ENCODE peak calls at places on chromosomes 2 and 18, in nine cellular contexts. C is HCT116, B is sigmoid colon, I is GM23338, M is GM12891, F is SK-N-MC, S is K562, N is spleen, E is endothelial cell of umbilical vein. H is an unnamed sample.

GRCh38 chr2:105510761-105511669 is 112.2 kb upstream of the FHL2 start:
- DNase-seq in C (peak; percentile 4), B (no peak), I (no peak), M (no peak), F (no peak), S (no peak), N (no peak), E (peak; percentile 44), H (no peak)

GRCh38 chr2:45793998-45794720 is 142.7 kb downstream of the PRKCE start:
- DNase-seq in C (no peak), B (peak; percentile 19), I (no peak), M (no peak), F (no peak), S (no peak), N (no peak), E (peak; percentile 61), H (no peak)

GRCh38 chr2:216142540-216142939 is 33.4 kb downstream of the XRCC5 start:
- DNase-seq in C (no peak), B (no peak), I (no peak), M (peak; percentile 46), F (no peak), S (no peak), N (no peak), E (no peak), H (peak; percentile 32)

GRCh38 chr2:16727256-16727655 is 61.6 kb upstream of the CYRIA start:
- DNase-seq in C (no peak), B (no peak), I (no peak), M (no peak), F (no peak), S (no peak), N (no peak), E (peak; percentile 56), H (no peak)

GRCh38 chr2:223855426-223855825 is 18.0 kb upstream of the AP1S3 start:
- DNase-seq in C (no peak), B (no peak), I (no peak), M (no peak), F (no peak), S (no peak), N (no peak), E (no peak), H (no peak)

GRCh38 chr18:48409591-48410094 is 460 bp upstream of the ZBTB7C start:
- DNase-seq in C (no peak), B (no peak), I (peak; percentile 49), M (no peak), F (no peak), S (no peak), N (peak; percentile 77), E (peak; percentile 12), H (no peak)

GRCh38 chr2:176514805-176515500 is 245.7 kb downstream of the MTX2 start:
- DNase-seq in C (no peak), B (no peak), I (no peak), M (no peak), F (no peak), S (no peak), N (no peak), E (no peak), H (no peak)

GRCh38 chr2:80815259-80815658 is 510.7 kb upstream of the LRRTM1 start:
- DNase-seq in C (no peak), B (no peak), I (peak; percentile 22), M (no peak), F (no peak), S (no peak), N (no peak), E (no peak), H (no peak)

GRCh38 chr2:157172866-157173578 is 84.5 kb upstream of the GALNT5 start:
- DNase-seq in C (no peak), B (no peak), I (no peak), M (no peak), F (no peak), S (no peak), N (no peak), E (no peak), H (no peak)

GRCh38 chr2:238187618-238188548 is 15.6 kb downstream of the ILKAP start:
- DNase-seq in C (no peak), B (no peak), I (no peak), M (no peak), F (no peak), S (no peak), N (no peak), E (no peak), H (no peak)

GRCh38 chr18:79819951-79820351 is 22.2 kb downstream of the KCNG2 start:
- DNase-seq in C (no peak), B (no peak), I (no peak), M (peak; percentile 75), F (no peak), S (no peak), N (peak; percentile 85), E (no peak), H (peak; percentile 62)

GRCh38 chr2:199455533-199456382 is 2.0 kb downstream of the SATB2 start:
- DNase-seq in C (peak; percentile 39), B (peak; percentile 61), I (peak; percentile 91), M (peak; percentile 5), F (no peak), S (peak; percentile 40), N (peak; percentile 79), E (no peak), H (no peak)

GRCh38 chr2:25417715-25418369 is 76.1 kb upstream of the DNMT3A start:
- DNase-seq in C (peak; percentile 6), B (no peak), I (no peak), M (no peak), F (no peak), S (peak; percentile 13), N (no peak), E (no peak), H (no peak)
- TF ChIP-seq POLR2AphosphoS5 in C (no peak), B (no peak), I (no peak), M (no peak), F (no peak), S (no peak), N (no peak), E (no peak), H (peak; percentile 84)

GRCh38 chr2:98936133-98936916 is at the start of gene CRACDL:
- DNase-seq in C (no peak), B (no peak), I (peak; percentile 69), M (peak; percentile 46), F (no peak), S (no peak), N (no peak), E (peak; percentile 28), H (no peak)
- TF ChIP-seq POLR2AphosphoS5 in C (no peak), B (no peak), I (no peak), M (no peak), F (no peak), S (no peak), N (no peak), E (no peak), H (no peak)

DNA sequence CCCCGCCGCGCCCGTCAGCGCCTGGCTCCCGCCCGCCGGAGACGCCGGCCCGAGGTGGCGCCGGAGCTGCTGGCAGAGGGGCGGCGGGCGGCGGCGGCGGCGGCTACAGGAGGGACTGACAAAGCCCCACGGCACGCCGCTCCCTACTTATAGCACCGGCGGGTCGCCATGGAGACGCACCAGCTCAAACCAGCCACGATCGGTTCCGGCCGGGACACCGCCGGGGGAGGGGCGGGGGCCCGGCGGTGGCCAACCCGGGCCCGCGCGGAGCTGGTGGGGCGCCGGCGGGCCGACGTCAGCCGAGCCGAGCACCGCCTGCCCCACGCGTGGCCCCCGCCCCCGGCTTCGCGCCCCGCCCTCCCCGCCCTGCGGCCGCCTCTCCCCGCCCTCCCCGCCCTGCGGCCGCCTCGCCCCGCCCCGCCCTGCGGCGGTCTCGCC is at the start of gene ODC1:
- DNase-seq in C (peak; percentile 82), B (peak; percentile 97), I (peak; percentile 79), M (no peak), F (peak; percentile 35), S (peak; percentile 96), N (peak; percentile 99), E (peak; percentile 83), H (no peak)
- TF ChIP-seq POLR2AphosphoS5 in C (peak; percentile 64), B (no peak), I (no peak), M (no peak), F (no peak), S (peak; percentile 80), N (no peak), E (peak; percentile 51), H (peak; percentile 46)

GRCh38 chr2:208254871-208255556 is at the start of gene IDH1:
- DNase-seq in C (peak; percentile 87), B (peak; percentile 97), I (peak; percentile 98), M (peak; percentile 73), F (peak; percentile 64), S (peak; percentile 91), N (peak; percentile 96), E (peak; percentile 95), H (peak; percentile 78)
- TF ChIP-seq POLR2AphosphoS5 in C (peak; percentile 75), B (peak; percentile 81), I (peak; percentile 79), M (no peak), F (peak; percentile 81), S (peak; percentile 25), N (peak; percentile 77), E (peak; percentile 48), H (no peak)

GRCh38 chr2:20573611-20574422 is 77.1 kb downstream of the HS1BP3 start:
- DNase-seq in C (no peak), B (peak; percentile 88), I (no peak), M (no peak), F (no peak), S (no peak), N (no peak), E (peak; percentile 98), H (no peak)
- TF ChIP-seq POLR2AphosphoS5 in C (no peak), B (peak; percentile 45), I (no peak), M (no peak), F (no peak), S (no peak), N (no peak), E (peak; percentile 29), H (no peak)

GRCh38 chr18:9825571-9826073 is 60.2 kb upstream of the TXNDC2 start:
- DNase-seq in C (peak; percentile 83), B (no peak), I (no peak), M (no peak), F (no peak), S (peak; percentile 42), N (no peak), E (peak; percentile 80), H (no peak)
- TF ChIP-seq POLR2AphosphoS5 in C (peak; percentile 47), B (peak; percentile 81), I (no peak), M (no peak), F (no peak), S (peak; percentile 44), N (peak; percentile 76), E (peak; percentile 44), H (no peak)

DNA sequence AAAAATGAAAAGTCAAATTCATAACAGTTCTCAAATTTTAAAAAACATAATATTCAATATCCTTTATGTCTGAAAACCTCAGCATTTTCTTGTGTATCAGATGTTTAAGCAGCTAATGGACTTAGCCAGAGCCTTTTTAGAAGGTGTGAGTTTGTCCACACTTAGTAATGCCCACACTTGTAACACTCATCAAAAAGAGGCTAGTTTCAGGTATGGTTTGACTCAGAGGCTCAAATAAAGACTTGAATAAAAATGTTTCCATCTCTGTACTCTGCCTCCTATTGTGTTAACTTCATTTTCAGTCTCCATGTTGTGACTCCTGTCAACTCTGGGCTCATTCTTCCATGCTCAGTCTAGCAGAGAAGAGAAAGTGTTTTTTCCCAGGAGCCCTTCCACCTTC is 311.6 kb downstream of the IRS1 start:
- DNase-seq in C (no peak), B (no peak), I (no peak), M (no peak), F (no peak), S (no peak), N (no peak), E (no peak), H (no peak)
- TF ChIP-seq POLR2AphosphoS5 in C (no peak), B (no peak), I (no peak), M (no peak), F (no peak), S (no peak), N (no peak), E (no peak), H (no peak)

H was measured in GM12892.